ENCODE peak calls at places on chromosomes 5 and 9, in five cellular contexts. One of them, this sample, is unnamed.

GRCh38 chr5:79982136-79982535 is 8.9 kb downstream of the MTX3 start:
- DNase-seq in EL: no peak
- DNase-seq in stimulated activated CD4-positive, alpha-beta T cell treated with anti-CD3 and anti-CD28 coated beads, Interleukin-12 subunit alpha, Interleukin-12 subunit beta, amount 100 ng/mL, for 48 hours: no peak
- DNase-seq in kidney: no peak
- DNase-seq in pancreas: no peak
- DNase-seq in this sample: no peak

GRCh38 chr5:83076742-83077661 is at the start of the genes TMEM167A and XRCC4:
- DNase-seq in pancreas: peak
- DNase-seq in kidney: peak
- DNase-seq in EL: peak
- DNase-seq in stimulated activated CD4-positive, alpha-beta T cell treated with anti-CD3 and anti-CD28 coated beads, Interleukin-12 subunit alpha, Interleukin-12 subunit beta, amount 100 ng/mL, for 48 hours: peak
- DNase-seq in this sample: peak

GRCh38 chr9:124122321-124122720 is 110.8 kb downstream of the LHX2 start:
- DNase-seq in EL: peak
- DNase-seq in kidney: no peak
- DNase-seq in pancreas: no peak
- DNase-seq in stimulated activated CD4-positive, alpha-beta T cell treated with anti-CD3 and anti-CD28 coated beads, Interleukin-12 subunit alpha, Interleukin-12 subunit beta, amount 100 ng/mL, for 48 hours: no peak
- DNase-seq in this sample: no peak

GRCh38 chr5:138469540-138470321 is 4.5 kb downstream of the EGR1 start:
- DNase-seq in stimulated activated CD4-positive, alpha-beta T cell treated with anti-CD3 and anti-CD28 coated beads, Interleukin-12 subunit alpha, Interleukin-12 subunit beta, amount 100 ng/mL, for 48 hours: no peak
- DNase-seq in kidney: no peak
- DNase-seq in EL: peak
- DNase-seq in pancreas: no peak
- DNase-seq in this sample: peak

GRCh38 chr9:6433405-6433804 is 20.4 kb downstream of the UHRF2 start:
- DNase-seq in kidney: no peak
- DNase-seq in EL: peak
- DNase-seq in pancreas: no peak
- DNase-seq in stimulated activated CD4-positive, alpha-beta T cell treated with anti-CD3 and anti-CD28 coated beads, Interleukin-12 subunit alpha, Interleukin-12 subunit beta, amount 100 ng/mL, for 48 hours: no peak
- DNase-seq in this sample: no peak

GRCh38 chr5:102765350-102765749 is 10.2 kb downstream of the PAM start:
- DNase-seq in EL: no peak
- DNase-seq in pancreas: no peak
- DNase-seq in stimulated activated CD4-positive, alpha-beta T cell treated with anti-CD3 and anti-CD28 coated beads, Interleukin-12 subunit alpha, Interleukin-12 subunit beta, amount 100 ng/mL, for 48 hours: no peak
- DNase-seq in kidney: no peak
- DNase-seq in this sample: no peak

GRCh38 chr9:126151671-126152050 is 175.0 kb upstream of the MVB12B start:
- DNase-seq in kidney: peak
- DNase-seq in EL: no peak
- DNase-seq in pancreas: no peak
- DNase-seq in stimulated activated CD4-positive, alpha-beta T cell treated with anti-CD3 and anti-CD28 coated beads, Interleukin-12 subunit alpha, Interleukin-12 subunit beta, amount 100 ng/mL, for 48 hours: no peak
- DNase-seq in this sample: no peak

GRCh38 chr5:130520211-130520610 is 615.9 kb downstream of the CHSY3 start:
- DNase-seq in stimulated activated CD4-positive, alpha-beta T cell treated with anti-CD3 and anti-CD28 coated beads, Interleukin-12 subunit alpha, Interleukin-12 subunit beta, amount 100 ng/mL, for 48 hours: no peak
- DNase-seq in EL: peak
- DNase-seq in kidney: no peak
- DNase-seq in pancreas: no peak
- DNase-seq in this sample: no peak

GRCh38 chr9:114653556-114654159 is 3.9 kb downstream of the TEX53 start:
- DNase-seq in kidney: no peak
- DNase-seq in EL: peak
- DNase-seq in pancreas: peak
- DNase-seq in stimulated activated CD4-positive, alpha-beta T cell treated with anti-CD3 and anti-CD28 coated beads, Interleukin-12 subunit alpha, Interleukin-12 subunit beta, amount 100 ng/mL, for 48 hours: peak
- DNase-seq in this sample: peak

GRCh38 chr5:4576161-4576748 is 563.9 kb upstream of the ADAMTS16 start:
- DNase-seq in EL: no peak
- DNase-seq in pancreas: no peak
- DNase-seq in stimulated activated CD4-positive, alpha-beta T cell treated with anti-CD3 and anti-CD28 coated beads, Interleukin-12 subunit alpha, Interleukin-12 subunit beta, amount 100 ng/mL, for 48 hours: no peak
- DNase-seq in kidney: no peak
- DNase-seq in this sample: no peak

GRCh38 chr5:2465383-2465782 is 286.1 kb downstream of the IRX2 start:
- DNase-seq in pancreas: no peak
- DNase-seq in EL: no peak
- DNase-seq in stimulated activated CD4-positive, alpha-beta T cell treated with anti-CD3 and anti-CD28 coated beads, Interleukin-12 subunit alpha, Interleukin-12 subunit beta, amount 100 ng/mL, for 48 hours: no peak
- DNase-seq in kidney: no peak
- DNase-seq in this sample: no peak

GRCh38 chr9:72060513-72060912 is at the start of gene C9orf57:
- DNase-seq in kidney: no peak
- DNase-seq in stimulated activated CD4-positive, alpha-beta T cell treated with anti-CD3 and anti-CD28 coated beads, Interleukin-12 subunit alpha, Interleukin-12 subunit beta, amount 100 ng/mL, for 48 hours: no peak
- DNase-seq in EL: no peak
- DNase-seq in pancreas: no peak
- DNase-seq in this sample: no peak

GRCh38 chr5:17720070-17720469 is 85.8 kb downstream of the TAF11L14 start:
- DNase-seq in EL: no peak
- DNase-seq in pancreas: peak
- DNase-seq in stimulated activated CD4-positive, alpha-beta T cell treated with anti-CD3 and anti-CD28 coated beads, Interleukin-12 subunit alpha, Interleukin-12 subunit beta, amount 100 ng/mL, for 48 hours: no peak
- DNase-seq in kidney: no peak
- DNase-seq in this sample: no peak

GRCh38 chr9:84856181-84856632 is 186.7 kb downstream of the NTRK2 start:
- DNase-seq in stimulated activated CD4-positive, alpha-beta T cell treated with anti-CD3 and anti-CD28 coated beads, Interleukin-12 subunit alpha, Interleukin-12 subunit beta, amount 100 ng/mL, for 48 hours: no peak
- DNase-seq in EL: peak
- DNase-seq in pancreas: no peak
- DNase-seq in kidney: no peak
- DNase-seq in this sample: no peak

GRCh38 chr9:84857224-84857623 is 187.7 kb downstream of the NTRK2 start:
- DNase-seq in pancreas: no peak
- DNase-seq in kidney: no peak
- DNase-seq in stimulated activated CD4-positive, alpha-beta T cell treated with anti-CD3 and anti-CD28 coated beads, Interleukin-12 subunit alpha, Interleukin-12 subunit beta, amount 100 ng/mL, for 48 hours: no peak
- DNase-seq in EL: no peak
- DNase-seq in this sample: no peak

GRCh38 chr5:19031491-19031890 is 956.5 kb downstream of the CDH18 start:
- DNase-seq in EL: no peak
- DNase-seq in kidney: no peak
- DNase-seq in stimulated activated CD4-positive, alpha-beta T cell treated with anti-CD3 and anti-CD28 coated beads, Interleukin-12 subunit alpha, Interleukin-12 subunit beta, amount 100 ng/mL, for 48 hours: no peak
- DNase-seq in pancreas: no peak
- DNase-seq in this sample: no peak

GRCh38 chr9:136052991-136053756 is 41.9 kb downstream of the NACC2 start:
- DNase-seq in EL: no peak
- DNase-seq in kidney: peak
- DNase-seq in pancreas: peak
- DNase-seq in stimulated activated CD4-positive, alpha-beta T cell treated with anti-CD3 and anti-CD28 coated beads, Interleukin-12 subunit alpha, Interleukin-12 subunit beta, amount 100 ng/mL, for 48 hours: no peak
- DNase-seq in this sample: peak

GRCh38 chr5:118006229-118006628 is 982.1 kb downstream of the DTWD2 start:
- DNase-seq in kidney: no peak
- DNase-seq in EL: peak
- DNase-seq in pancreas: no peak
- DNase-seq in stimulated activated CD4-positive, alpha-beta T cell treated with anti-CD3 and anti-CD28 coated beads, Interleukin-12 subunit alpha, Interleukin-12 subunit beta, amount 100 ng/mL, for 48 hours: no peak
- DNase-seq in this sample: no peak

GRCh38 chr5:4977421-4977820 is 162.7 kb upstream of the ADAMTS16 start:
- DNase-seq in pancreas: no peak
- DNase-seq in kidney: no peak
- DNase-seq in stimulated activated CD4-positive, alpha-beta T cell treated with anti-CD3 and anti-CD28 coated beads, Interleukin-12 subunit alpha, Interleukin-12 subunit beta, amount 100 ng/mL, for 48 hours: no peak
- DNase-seq in EL: no peak
- DNase-seq in this sample: peak

GRCh38 chr9:106708147-106708838 is 154.7 kb upstream of the ZNF462 start:
- DNase-seq in EL: no peak
- DNase-seq in kidney: no peak
- DNase-seq in pancreas: no peak
- DNase-seq in stimulated activated CD4-positive, alpha-beta T cell treated with anti-CD3 and anti-CD28 coated beads, Interleukin-12 subunit alpha, Interleukin-12 subunit beta, amount 100 ng/mL, for 48 hours: no peak
- DNase-seq in this sample: no peak

GRCh38 chr5:106172681-106173532 is 1497.8 kb downstream of the EFNA5 start:
- DNase-seq in stimulated activated CD4-positive, alpha-beta T cell treated with anti-CD3 and anti-CD28 coated beads, Interleukin-12 subunit alpha, Interleukin-12 subunit beta, amount 100 ng/mL, for 48 hours: no peak
- DNase-seq in EL: no peak
- DNase-seq in kidney: no peak
- DNase-seq in pancreas: no peak
- DNase-seq in this sample: no peak

GRCh38 chr5:154444559-154445421 is 1.0 kb upstream of the SAP30L start:
- DNase-seq in stimulated activated CD4-positive, alpha-beta T cell treated with anti-CD3 and anti-CD28 coated beads, Interleukin-12 subunit alpha, Interleukin-12 subunit beta, amount 100 ng/mL, for 48 hours: no peak
- DNase-seq in kidney: peak
- DNase-seq in pancreas: no peak
- DNase-seq in EL: peak
- DNase-seq in this sample: peak

GRCh38 chr5:59999056-59999455 is 105.5 kb upstream of the PDE4D start:
- DNase-seq in kidney: no peak
- DNase-seq in EL: peak
- DNase-seq in pancreas: no peak
- DNase-seq in stimulated activated CD4-positive, alpha-beta T cell treated with anti-CD3 and anti-CD28 coated beads, Interleukin-12 subunit alpha, Interleukin-12 subunit beta, amount 100 ng/mL, for 48 hours: no peak
- DNase-seq in this sample: no peak

GRCh38 chr9:21454149-21454548 is 13.9 kb downstream of the IFNA1 start:
- DNase-seq in kidney: no peak
- DNase-seq in EL: peak
- DNase-seq in stimulated activated CD4-positive, alpha-beta T cell treated with anti-CD3 and anti-CD28 coated beads, Interleukin-12 subunit alpha, Interleukin-12 subunit beta, amount 100 ng/mL, for 48 hours: no peak
- DNase-seq in pancreas: no peak
- DNase-seq in this sample: no peak

GRCh38 chr9:34437006-34437925 is 21.1 kb downstream of the FAM219A start:
- DNase-seq in stimulated activated CD4-positive, alpha-beta T cell treated with anti-CD3 and anti-CD28 coated beads, Interleukin-12 subunit alpha, Interleukin-12 subunit beta, amount 100 ng/mL, for 48 hours: peak
- DNase-seq in pancreas: no peak
- DNase-seq in EL: peak
- DNase-seq in kidney: no peak
- DNase-seq in this sample: peak

GRCh38 chr5:11619339-11620028 is 284.8 kb downstream of the CTNND2 start:
- DNase-seq in EL: no peak
- DNase-seq in stimulated activated CD4-positive, alpha-beta T cell treated with anti-CD3 and anti-CD28 coated beads, Interleukin-12 subunit alpha, Interleukin-12 subunit beta, amount 100 ng/mL, for 48 hours: no peak
- DNase-seq in kidney: no peak
- DNase-seq in pancreas: no peak
- DNase-seq in this sample: no peak

GRCh38 chr5:127995556-127995955 is 88.0 kb upstream of the SLC12A2 start:
- DNase-seq in pancreas: no peak
- DNase-seq in stimulated activated CD4-positive, alpha-beta T cell treated with anti-CD3 and anti-CD28 coated beads, Interleukin-12 subunit alpha, Interleukin-12 subunit beta, amount 100 ng/mL, for 48 hours: no peak
- DNase-seq in EL: peak
- DNase-seq in kidney: no peak
- DNase-seq in this sample: no peak

GRCh38 chr9:70013598-70014196 is 30.0 kb upstream of the MAMDC2 start:
- DNase-seq in stimulated activated CD4-positive, alpha-beta T cell treated with anti-CD3 and anti-CD28 coated beads, Interleukin-12 subunit alpha, Interleukin-12 subunit beta, amount 100 ng/mL, for 48 hours: no peak
- DNase-seq in EL: peak
- DNase-seq in pancreas: no peak
- DNase-seq in kidney: no peak
- DNase-seq in this sample: peak

GRCh38 chr9:126915281-126915816 is 767 bp downstream of the RALGPS1 start:
- DNase-seq in EL: no peak
- DNase-seq in pancreas: peak
- DNase-seq in kidney: peak
- DNase-seq in stimulated activated CD4-positive, alpha-beta T cell treated with anti-CD3 and anti-CD28 coated beads, Interleukin-12 subunit alpha, Interleukin-12 subunit beta, amount 100 ng/mL, for 48 hours: no peak
- DNase-seq in this sample: no peak

GRCh38 chr5:98775246-98775961 is 1.9 kb downstream of the RGMB start:
- DNase-seq in pancreas: no peak
- DNase-seq in EL: peak
- DNase-seq in kidney: no peak
- DNase-seq in stimulated activated CD4-positive, alpha-beta T cell treated with anti-CD3 and anti-CD28 coated beads, Interleukin-12 subunit alpha, Interleukin-12 subunit beta, amount 100 ng/mL, for 48 hours: no peak
- DNase-seq in this sample: no peak

GRCh38 chr9:84851935-84852585 is 182.5 kb downstream of the NTRK2 start:
- DNase-seq in pancreas: peak
- DNase-seq in EL: peak
- DNase-seq in kidney: no peak
- DNase-seq in stimulated activated CD4-positive, alpha-beta T cell treated with anti-CD3 and anti-CD28 coated beads, Interleukin-12 subunit alpha, Interleukin-12 subunit beta, amount 100 ng/mL, for 48 hours: no peak
- DNase-seq in this sample: no peak

GRCh38 chr5:60487885-60488425 is 212.0 kb downstream of the DEPDC1B start:
- DNase-seq in pancreas: no peak
- DNase-seq in EL: peak
- DNase-seq in kidney: no peak
- DNase-seq in stimulated activated CD4-positive, alpha-beta T cell treated with anti-CD3 and anti-CD28 coated beads, Interleukin-12 subunit alpha, Interleukin-12 subunit beta, amount 100 ng/mL, for 48 hours: no peak
- DNase-seq in this sample: no peak

GRCh38 chr5:34632805-34633414 is 23.2 kb upstream of the RAI14 start:
- DNase-seq in EL: no peak
- DNase-seq in pancreas: no peak
- DNase-seq in kidney: no peak
- DNase-seq in stimulated activated CD4-positive, alpha-beta T cell treated with anti-CD3 and anti-CD28 coated beads, Interleukin-12 subunit alpha, Interleukin-12 subunit beta, amount 100 ng/mL, for 48 hours: no peak
- DNase-seq in this sample: no peak